ENCODE peak calls at places on chromosome 5, in four cellular contexts. One of them, this sample, is unnamed.

GRCh38 chr5:132464155-132464939 is 26.2 kb downstream of the IRF1 start:
- DNase-seq in tibial artery: peak; percentile 18
- DNase-seq in ovary: peak; percentile 31
- DNase-seq in stomach: no peak
- DNase-seq in this sample: no peak

GRCh38 chr5:27854243-27854852 is 816.0 kb upstream of the CDH9 start:
- DNase-seq in tibial artery: no peak
- DNase-seq in ovary: no peak
- DNase-seq in stomach: no peak
- DNase-seq in this sample: no peak

GRCh38 chr5:131957721-131958483 is 12.4 kb upstream of the MEIKIN start:
- DNase-seq in tibial artery: no peak
- DNase-seq in ovary: no peak
- DNase-seq in stomach: no peak
- DNase-seq in this sample: no peak

GRCh38 chr5:122661496-122662180 is 113.2 kb upstream of the SNX2 start:
- DNase-seq in tibial artery: peak; percentile 31
- DNase-seq in ovary: no peak
- DNase-seq in stomach: no peak
- DNase-seq in this sample: no peak

GRCh38 chr5:151683936-151684586 is 2.7 kb downstream of the SPARC start:
- DNase-seq in tibial artery: peak; percentile 18
- DNase-seq in ovary: no peak
- DNase-seq in stomach: no peak
- DNase-seq in this sample: no peak

GRCh38 chr5:56269216-56269927 is 36.2 kb upstream of the ANKRD55 start:
- DNase-seq in tibial artery: no peak
- DNase-seq in ovary: peak; percentile 52
- DNase-seq in stomach: no peak
- DNase-seq in this sample: no peak

GRCh38 chr5:101663543-101663942 is 632.5 kb downstream of the SLCO4C1 start:
- DNase-seq in tibial artery: no peak
- DNase-seq in ovary: no peak
- DNase-seq in stomach: no peak
- DNase-seq in this sample: no peak

GRCh38 chr5:134945041-134945440 is 22.7 kb upstream of the CATSPER3 start:
- DNase-seq in tibial artery: no peak
- DNase-seq in ovary: no peak
- DNase-seq in stomach: no peak
- DNase-seq in this sample: no peak

GRCh38 chr5:169795311-169795710 is 158.2 kb downstream of the DOCK2 start:
- DNase-seq in tibial artery: no peak
- DNase-seq in ovary: no peak
- DNase-seq in stomach: no peak
- DNase-seq in this sample: no peak

GRCh38 chr5:137743031-137743640 is 7.2 kb upstream of the KLHL3 start:
- DNase-seq in tibial artery: peak; percentile 22
- DNase-seq in ovary: no peak
- DNase-seq in stomach: peak; percentile 40
- DNase-seq in this sample: no peak

GRCh38 chr5:7078901-7079300 is 317.0 kb upstream of the ADCY2 start:
- DNase-seq in tibial artery: no peak
- DNase-seq in ovary: no peak
- DNase-seq in stomach: no peak
- DNase-seq in this sample: no peak

GRCh38 chr5:87266914-87267573 is 639 bp upstream of the RASA1 start:
- DNase-seq in tibial artery: no peak
- DNase-seq in ovary: no peak
- DNase-seq in stomach: no peak
- DNase-seq in this sample: no peak

GRCh38 chr5:32339198-32339597 is 26.5 kb upstream of the MTMR12 start:
- DNase-seq in tibial artery: no peak
- DNase-seq in ovary: no peak
- DNase-seq in stomach: no peak
- DNase-seq in this sample: no peak

GRCh38 chr5:129094924-129095797 is 612 bp downstream of the ISOC1 start:
- DNase-seq in tibial artery: peak; percentile 36
- DNase-seq in ovary: peak; percentile 76
- DNase-seq in stomach: peak; percentile 68
- DNase-seq in this sample: peak; percentile 58

GRCh38 chr5:109741390-109741789 is 51.7 kb downstream of the MAN2A1 start:
- DNase-seq in tibial artery: no peak
- DNase-seq in ovary: no peak
- DNase-seq in stomach: no peak
- DNase-seq in this sample: no peak

GRCh38 chr5:78287833-78288232 is 6.7 kb downstream of the AP3B1 start:
- DNase-seq in tibial artery: no peak
- DNase-seq in ovary: no peak
- DNase-seq in stomach: no peak
- DNase-seq in this sample: no peak

GRCh38 chr5:7878381-7878873 is 9.5 kb downstream of the MTRR start:
- DNase-seq in tibial artery: no peak
- DNase-seq in ovary: no peak
- DNase-seq in stomach: no peak
- DNase-seq in this sample: no peak

GRCh38 chr5:72468606-72469005 is 38.6 kb downstream of the ZNF366 start:
- DNase-seq in tibial artery: no peak
- DNase-seq in ovary: no peak
- DNase-seq in stomach: no peak
- DNase-seq in this sample: no peak

GRCh38 chr5:179301376-179301775 is 43.9 kb downstream of the ADAMTS2 start:
- DNase-seq in tibial artery: no peak
- DNase-seq in ovary: peak; percentile 12
- DNase-seq in stomach: no peak
- DNase-seq in this sample: no peak

GRCh38 chr5:153952893-153953292 is 85.8 kb downstream of the FAM114A2 start:
- DNase-seq in tibial artery: no peak
- DNase-seq in ovary: no peak
- DNase-seq in stomach: no peak
- DNase-seq in this sample: no peak

GRCh38 chr5:172048170-172048422 is 41.7 kb upstream of the FBXW11 start:
- DNase-seq in tibial artery: no peak
- DNase-seq in ovary: no peak
- DNase-seq in stomach: no peak
- DNase-seq in this sample: no peak

GRCh38 chr5:135116146-135116545 is 82.1 kb upstream of the PITX1 start:
- DNase-seq in tibial artery: peak; percentile 64
- DNase-seq in ovary: no peak
- DNase-seq in stomach: no peak
- DNase-seq in this sample: no peak

GRCh38 chr5:149617760-149618306 is 36.5 kb downstream of the ARHGEF37 start:
- DNase-seq in tibial artery: no peak
- DNase-seq in ovary: no peak
- DNase-seq in stomach: no peak
- DNase-seq in this sample: no peak

GRCh38 chr5:154214236-154215106 is 23.9 kb downstream of the GALNT10 start:
- DNase-seq in tibial artery: no peak
- DNase-seq in ovary: no peak
- DNase-seq in stomach: no peak
- DNase-seq in this sample: no peak

GRCh38 chr5:40549611-40550010 is 130.1 kb upstream of the PTGER4 start:
- DNase-seq in tibial artery: no peak
- DNase-seq in ovary: no peak
- DNase-seq in stomach: no peak
- DNase-seq in this sample: no peak

GRCh38 chr5:180785794-180786221 is 16.8 kb downstream of the MGAT1 start:
- DNase-seq in tibial artery: no peak
- DNase-seq in ovary: peak; percentile 72
- DNase-seq in stomach: peak; percentile 60
- DNase-seq in this sample: no peak

GRCh38 chr5:18314192-18314778 is 680.0 kb downstream of the TAF11L14 start:
- DNase-seq in tibial artery: no peak
- DNase-seq in ovary: no peak
- DNase-seq in stomach: no peak
- DNase-seq in this sample: no peak

GRCh38 chr5:40071870-40072269 is 607.8 kb upstream of the PTGER4 start:
- DNase-seq in tibial artery: no peak
- DNase-seq in ovary: no peak
- DNase-seq in stomach: no peak
- DNase-seq in this sample: no peak

GRCh38 chr5:99033014-99033931 is 104.5 kb upstream of the CHD1 start:
- DNase-seq in tibial artery: no peak
- DNase-seq in ovary: no peak
- DNase-seq in stomach: no peak
- DNase-seq in this sample: no peak

GRCh38 chr5:78813906-78814518 is 165.4 kb upstream of the LHFPL2 start:
- DNase-seq in tibial artery: no peak
- DNase-seq in ovary: no peak
- DNase-seq in stomach: no peak
- DNase-seq in this sample: no peak

GRCh38 chr5:35956429-35956828 is 18.0 kb upstream of the CAPSL start:
- DNase-seq in tibial artery: no peak
- DNase-seq in ovary: no peak
- DNase-seq in stomach: no peak
- DNase-seq in this sample: no peak

GRCh38 chr5:72347801-72348305 is 27.7 kb downstream of the PTCD2 start:
- DNase-seq in tibial artery: no peak
- DNase-seq in ovary: no peak
- DNase-seq in stomach: no peak
- DNase-seq in this sample: no peak

GRCh38 chr5:161846731-161847130 is 1.2 kb upstream of the GABRA1 start:
- DNase-seq in tibial artery: no peak
- DNase-seq in ovary: no peak
- DNase-seq in stomach: no peak
- DNase-seq in this sample: no peak

GRCh38 chr5:39951070-39951469 is 526.3 kb upstream of the DAB2 start:
- DNase-seq in tibial artery: no peak
- DNase-seq in ovary: no peak
- DNase-seq in stomach: no peak
- DNase-seq in this sample: no peak

GRCh38 chr5:74314906-74315305 is 325.6 kb downstream of the ENC1 start:
- DNase-seq in tibial artery: no peak
- DNase-seq in ovary: no peak
- DNase-seq in stomach: no peak
- DNase-seq in this sample: no peak
- H3K4me1 ChIP-seq in tibial artery: peaks cover 12% of the 10 kb centered on the region
- H3K4me1 ChIP-seq in ovary: peaks cover 2% of the 10 kb centered on the region
- H3K4me1 ChIP-seq in stomach: peaks cover 7% of the 10 kb centered on the region
- H3K4me1 ChIP-seq in this sample: peaks cover 3% of the 10 kb centered on the region

GRCh38 chr5:68086443-68086842 is 129.1 kb upstream of the PIK3R1 start:
- DNase-seq in tibial artery: no peak
- DNase-seq in ovary: no peak
- DNase-seq in stomach: no peak
- DNase-seq in this sample: no peak
- H3K4me3 ChIP-seq in tibial artery: no peak overlapping the region
- H3K4me3 ChIP-seq in ovary: no peak overlapping the region
- H3K4me3 ChIP-seq in stomach: no peak overlapping the region
- H3K4me3 ChIP-seq in this sample: no peak overlapping the region

GRCh38 chr5:177357459-177358332 is at the start of gene RGS14:
- DNase-seq in tibial artery: no peak
- DNase-seq in ovary: no peak
- DNase-seq in stomach: peak; percentile 45
- DNase-seq in this sample: no peak
- H3K4me1 ChIP-seq in tibial artery: peaks cover 1% of the 10 kb centered on the region
- H3K4me1 ChIP-seq in ovary: no peaks in the 10 kb centered on the region
- H3K4me1 ChIP-seq in stomach: peaks cover 35% of the 10 kb centered on the region
- H3K4me1 ChIP-seq in this sample: peaks cover 13% of the 10 kb centered on the region

DNA sequence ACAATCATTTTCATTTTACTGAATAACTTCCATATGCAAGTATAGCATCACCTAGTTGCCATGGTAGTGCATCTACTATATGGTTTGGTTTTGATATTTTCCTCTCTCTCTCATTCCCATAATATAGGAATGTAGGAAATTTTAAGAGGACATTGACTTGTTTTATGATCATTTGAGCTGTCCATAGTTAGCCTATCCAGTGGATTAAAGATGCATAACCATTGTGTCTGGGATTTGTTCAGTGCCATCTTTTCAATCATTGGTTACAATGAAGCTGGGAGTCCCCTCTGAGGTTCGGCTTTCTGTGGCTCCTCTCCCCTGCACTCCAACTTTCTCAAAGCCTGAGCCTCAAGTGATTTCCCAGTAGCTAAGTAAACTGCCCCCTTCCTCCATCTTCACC is 458.5 kb downstream of the RAB3C start:
- DNase-seq in tibial artery: no peak
- DNase-seq in ovary: no peak
- DNase-seq in stomach: no peak
- DNase-seq in this sample: no peak
- H3K4me3 ChIP-seq in tibial artery: no peak overlapping the region
- H3K4me3 ChIP-seq in ovary: no peak overlapping the region
- H3K4me3 ChIP-seq in stomach: no peak overlapping the region
- H3K4me3 ChIP-seq in this sample: no peak overlapping the region

DNA sequence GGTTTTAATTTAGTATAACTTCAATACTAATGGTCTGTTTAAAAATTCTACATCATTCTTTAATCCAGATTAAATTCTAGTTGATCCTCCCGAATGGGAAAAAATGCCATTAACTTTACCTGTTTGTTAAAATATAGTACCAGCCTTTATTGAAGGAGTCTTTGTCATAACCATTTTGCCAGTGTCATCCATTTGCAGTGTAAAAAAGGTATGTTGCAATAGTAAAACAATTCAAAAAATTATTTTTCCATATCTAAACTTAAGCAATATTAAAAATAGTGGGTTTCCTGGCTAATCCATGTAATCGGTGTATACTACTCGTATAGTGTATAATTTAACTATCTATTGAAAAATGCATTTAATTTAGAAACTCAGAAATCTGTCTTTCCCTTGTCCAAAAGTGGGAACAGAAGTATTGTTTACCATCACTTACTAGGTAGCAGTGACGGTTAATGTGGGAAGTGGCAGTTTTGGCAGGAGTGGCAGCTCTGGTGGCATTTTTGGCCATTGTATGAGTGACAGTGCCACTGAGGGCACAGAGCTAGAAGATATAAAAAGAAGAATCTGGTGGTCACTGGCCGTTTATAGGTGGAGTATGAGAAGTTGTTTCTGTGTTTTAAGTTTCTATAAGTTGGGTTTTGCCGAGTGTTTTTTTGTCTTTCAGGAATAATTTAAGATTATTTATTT is 1.9 kb downstream of the AP3S1 start:
- DNase-seq in tibial artery: no peak
- DNase-seq in ovary: no peak
- DNase-seq in stomach: no peak
- DNase-seq in this sample: no peak
- H3K4me1 ChIP-seq in tibial artery: peaks cover 40% of the 10 kb centered on the region
- H3K4me1 ChIP-seq in ovary: peaks cover 15% of the 10 kb centered on the region
- H3K4me1 ChIP-seq in stomach: peaks cover 64% of the 10 kb centered on the region
- H3K4me1 ChIP-seq in this sample: peaks cover 15% of the 10 kb centered on the region

This sample was measured in breast epithelium.